ENCODE peak calls at places on chromosomes 7 and 10, in four cellular contexts. One of them, this sample, is unnamed.

GRCh38 chr7:27377988-27378387 is 135.4 kb downstream of the EVX1 start:
- DNase-seq in gastrocnemius medialis: no peak
- DNase-seq in T-helper 1 cell: no peak
- DNase-seq in NCI-H1092 treated with DMSO at 0.1 percent for 48 hours: no peak
- DNase-seq in this sample: no peak

GRCh38 chr10:3126741-3127342 is 45.7 kb downstream of the PITRM1 start:
- DNase-seq in gastrocnemius medialis: peak
- DNase-seq in T-helper 1 cell: no peak
- DNase-seq in NCI-H1092 treated with DMSO at 0.1 percent for 48 hours: peak
- DNase-seq in this sample: no peak

GRCh38 chr10:4512557-4513286 is 313.3 kb upstream of the AKR1E2 start:
- DNase-seq in gastrocnemius medialis: peak
- DNase-seq in T-helper 1 cell: no peak
- DNase-seq in NCI-H1092 treated with DMSO at 0.1 percent for 48 hours: no peak
- DNase-seq in this sample: no peak

GRCh38 chr10:71241114-71241898 is 28.9 kb downstream of the UNC5B start:
- DNase-seq in gastrocnemius medialis: no peak
- DNase-seq in T-helper 1 cell: no peak
- DNase-seq in NCI-H1092 treated with DMSO at 0.1 percent for 48 hours: no peak
- DNase-seq in this sample: no peak

GRCh38 chr10:91944880-91945630 is 21.5 kb downstream of the BTAF1 start:
- DNase-seq in gastrocnemius medialis: no peak
- DNase-seq in T-helper 1 cell: no peak
- DNase-seq in NCI-H1092 treated with DMSO at 0.1 percent for 48 hours: no peak
- DNase-seq in this sample: no peak

GRCh38 chr10:43078986-43079273 is 2.1 kb downstream of the RET start:
- DNase-seq in gastrocnemius medialis: peak
- DNase-seq in T-helper 1 cell: no peak
- DNase-seq in NCI-H1092 treated with DMSO at 0.1 percent for 48 hours: no peak
- DNase-seq in this sample: peak

GRCh38 chr7:157012113-157012547 is 1.7 kb upstream of the MNX1 start:
- DNase-seq in gastrocnemius medialis: no peak
- DNase-seq in T-helper 1 cell: no peak
- DNase-seq in NCI-H1092 treated with DMSO at 0.1 percent for 48 hours: no peak
- DNase-seq in this sample: no peak

GRCh38 chr10:93061594-93062498 is 1.2 kb downstream of the CYP26C1 start:
- DNase-seq in gastrocnemius medialis: no peak
- DNase-seq in T-helper 1 cell: no peak
- DNase-seq in NCI-H1092 treated with DMSO at 0.1 percent for 48 hours: no peak
- DNase-seq in this sample: no peak

GRCh38 chr7:105035349-105035748 is 21.3 kb downstream of the KMT2E start:
- DNase-seq in gastrocnemius medialis: no peak
- DNase-seq in T-helper 1 cell: no peak
- DNase-seq in NCI-H1092 treated with DMSO at 0.1 percent for 48 hours: no peak
- DNase-seq in this sample: no peak

GRCh38 chr7:53744361-53744760 is 708.9 kb downstream of the POM121L12 start:
- DNase-seq in gastrocnemius medialis: no peak
- DNase-seq in T-helper 1 cell: no peak
- DNase-seq in NCI-H1092 treated with DMSO at 0.1 percent for 48 hours: no peak
- DNase-seq in this sample: no peak

GRCh38 chr10:21281765-21282484 is 243.6 kb downstream of the SKIDA1 start:
- DNase-seq in gastrocnemius medialis: no peak
- DNase-seq in T-helper 1 cell: no peak
- DNase-seq in NCI-H1092 treated with DMSO at 0.1 percent for 48 hours: no peak
- DNase-seq in this sample: no peak